ENCODE peak calls at places on chromosomes 5 and 9, in five cellular contexts. S is suprapubic skin, R is NB4, Y is fibroblast of lung, Z is spleen. B is an unnamed sample.

GRCh38 chr5:362978-363765 is 41.7 kb downstream of the AHRR start:
- DNase-seq in R (no peak), S (no peak), Y (no peak), Z (peak), B (no peak)

GRCh38 chr9:125361837-125362531 is 100.4 kb downstream of the GAPVD1 start:
- DNase-seq in Z (no peak), S (no peak), Y (no peak), R (peak), B (no peak)

GRCh38 chr9:125789196-125789595 is 42.0 kb downstream of the PBX3 start:
- DNase-seq in Z (no peak), Y (no peak), R (no peak), S (no peak), B (no peak)

GRCh38 chr5:124747770-124748686 is 1.6 kb upstream of the ZNF608 start:
- DNase-seq in S (no peak), Z (no peak), Y (no peak), R (peak), B (no peak)

GRCh38 chr5:59218424-59219045 is 635.7 kb downstream of the RAB3C start:
- DNase-seq in Y (no peak), Z (no peak), S (no peak), R (peak), B (no peak)

GRCh38 chr5:76754765-76755164 is 38.8 kb downstream of the F2R start:
- DNase-seq in Y (no peak), S (no peak), R (no peak), Z (no peak), B (no peak)

GRCh38 chr5:164335837-164336236 is 830.4 kb downstream of the MAT2B start:
- DNase-seq in Z (no peak), Y (peak), R (no peak), S (no peak), B (no peak)

GRCh38 chr9:114733814-114734213 is 51.8 kb upstream of the TEX48 start:
- DNase-seq in R (no peak), Z (no peak), S (no peak), Y (peak), B (no peak)

GRCh38 chr5:94901071-94901979 is 282.9 kb downstream of the SLF1 start:
- DNase-seq in R (no peak), Z (no peak), S (no peak), Y (peak), B (no peak)

GRCh38 chr5:77168884-77169254 is 41.6 kb upstream of the PDE8B start:
- DNase-seq in Z (no peak), R (no peak), Y (no peak), S (no peak), B (no peak)

GRCh38 chr5:53361708-53362107 is 118.7 kb upstream of the FST start:
- DNase-seq in Y (peak), Z (no peak), S (no peak), R (no peak), B (no peak)

GRCh38 chr9:108443741-108444140 is 412.0 kb downstream of the ACTL7B start:
- DNase-seq in Y (peak), S (no peak), R (no peak), Z (no peak), B (no peak)

GRCh38 chr5:55575815-55576583 is 41.2 kb upstream of the PLPP1 start:
- DNase-seq in R (peak), Y (peak), S (no peak), Z (no peak), B (no peak)

GRCh38 chr5:34507948-34508347 is 148.2 kb upstream of the RAI14 start:
- DNase-seq in Y (no peak), R (no peak), S (no peak), Z (no peak), B (no peak)

GRCh38 chr5:43007911-43008368 is 32.2 kb downstream of the ANXA2R start:
- DNase-seq in Z (peak), Y (peak), R (peak), S (peak), B (no peak)

GRCh38 chr5:6185574-6185973 is 192.8 kb downstream of the MED10 start:
- DNase-seq in Z (no peak), S (no peak), Y (no peak), R (no peak), B (no peak)

GRCh38 chr5:24668050-24668449 is 23.3 kb upstream of the CDH10 start:
- DNase-seq in R (no peak), Y (no peak), Z (no peak), S (no peak), B (no peak)

GRCh38 chr5:57878301-57878722 is 395.7 kb upstream of the ACTBL2 start:
- DNase-seq in R (no peak), Y (peak), S (no peak), Z (no peak), B (no peak)

GRCh38 chr5:165630211-165630866 is 2124.9 kb downstream of the MAT2B start:
- DNase-seq in R (peak), Y (peak), S (no peak), Z (no peak), B (no peak)

GRCh38 chr9:133403766-133404439 is 13.9 kb downstream of the REXO4 start:
- DNase-seq in R (peak), Y (no peak), Z (peak), S (no peak), B (no peak)

GRCh38 chr9:130159057-130159456 is 13.1 kb upstream of the NCS1 start:
- DNase-seq in S (no peak), Z (no peak), Y (no peak), R (no peak), B (no peak)

GRCh38 chr9:130157079-130157478 is 15.1 kb upstream of the NCS1 start:
- DNase-seq in Z (no peak), R (no peak), Y (no peak), S (no peak), B (no peak)

GRCh38 chr9:130155647-130156046 is 16.6 kb upstream of the NCS1 start:
- DNase-seq in R (no peak), Z (no peak), S (no peak), Y (no peak), B (no peak)

GRCh38 chr9:130154816-130155215 is 17.4 kb upstream of the NCS1 start:
- DNase-seq in Z (no peak), Y (no peak), R (no peak), S (no peak), B (no peak)

DNA sequence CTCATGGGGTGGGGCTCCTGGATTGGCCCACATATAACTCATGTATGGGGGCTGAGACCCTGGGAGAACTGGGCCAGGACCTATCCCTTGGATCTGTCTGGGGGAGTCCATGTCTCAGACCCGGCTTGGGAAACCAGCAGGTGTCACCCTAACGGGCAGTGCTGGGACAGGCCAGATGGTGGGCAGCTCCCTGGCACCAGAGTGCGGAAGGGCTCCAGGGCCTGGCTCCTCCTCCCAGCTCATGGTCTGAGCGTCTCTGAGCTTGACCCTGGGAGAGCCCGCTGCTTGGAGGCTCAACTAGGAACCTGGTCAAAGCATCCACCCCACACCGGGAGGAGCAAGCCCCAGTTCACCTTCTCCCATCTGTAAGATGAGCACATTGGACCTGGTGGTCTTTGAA is 15.5 kb upstream of the NCS1 start:
- DNase-seq in S (no peak), Y (no peak), Z (no peak), R (no peak), B (no peak)
- TF ChIP-seq CTCF in S (no peak), Y (no peak), Z (no peak), R (no peak), B (peak)

GRCh38 chr5:143106175-143106574 is 297.3 kb downstream of the NR3C1 start:
- DNase-seq in R (peak), Z (no peak), S (no peak), Y (peak), B (no peak)
- TF ChIP-seq CTCF in R (no peak), Z (no peak), S (no peak), Y (peak), B (peak)

GRCh38 chr9:88925471-88925870 is 65.8 kb upstream of the S1PR3 start:
- DNase-seq in Y (no peak), S (no peak), R (peak), Z (no peak), B (no peak)
- TF ChIP-seq CTCF in Y (no peak), S (no peak), R (no peak), Z (no peak), B (no peak)

GRCh38 chr5:122492675-122493074 is 180.6 kb downstream of the SNCAIP start:
- DNase-seq in S (no peak), Z (no peak), R (peak), Y (no peak), B (no peak)
- TF ChIP-seq CTCF in S (no peak), Z (no peak), R (peak), Y (peak), B (peak)

DNA sequence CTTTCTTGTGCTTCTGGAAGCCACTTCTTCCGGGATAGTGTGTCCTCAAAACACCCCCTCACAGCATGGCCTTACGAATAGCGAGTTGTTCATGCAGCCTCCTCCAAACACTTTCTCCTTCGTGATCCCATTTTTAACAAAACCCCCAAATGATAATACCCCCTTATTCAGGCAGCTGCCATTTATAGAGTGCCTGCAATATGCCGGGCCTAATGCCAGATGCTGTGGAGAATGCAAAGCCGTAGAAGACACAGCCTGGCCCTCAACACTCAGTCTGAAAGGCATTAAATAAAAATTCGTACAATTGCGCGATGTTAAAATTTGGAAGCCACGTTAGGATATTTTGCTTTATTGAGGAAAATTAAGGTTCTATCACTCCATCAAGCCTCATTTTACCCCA is 66.3 kb upstream of the SLC44A1 start:
- DNase-seq in R (no peak), Z (no peak), Y (no peak), S (no peak), B (no peak)
- TF ChIP-seq CTCF in R (no peak), Z (no peak), Y (no peak), S (no peak), B (no peak)

GRCh38 chr5:149903441-149903840 is 41.2 kb downstream of the PDE6A start:
- DNase-seq in R (no peak), Y (no peak), Z (no peak), S (no peak), B (no peak)

GRCh38 chr5:149904977-149905376 is 39.6 kb downstream of the PDE6A start:
- DNase-seq in S (no peak), R (no peak), Z (no peak), Y (no peak), B (no peak)

GRCh38 chr5:149901511-149901910 is 43.1 kb downstream of the PDE6A start:
- DNase-seq in R (no peak), Y (no peak), Z (no peak), S (no peak), B (no peak)

GRCh38 chr5:149902177-149902576 is 42.4 kb downstream of the PDE6A start:
- DNase-seq in Y (no peak), R (peak), S (no peak), Z (no peak), B (no peak)

GRCh38 chr5:149904293-149904886 is 40.2 kb downstream of the PDE6A start:
- DNase-seq in Y (no peak), Z (no peak), S (no peak), R (peak), B (no peak)
- TF ChIP-seq CTCF in Y (no peak), Z (no peak), S (no peak), R (no peak), B (no peak)

DNA sequence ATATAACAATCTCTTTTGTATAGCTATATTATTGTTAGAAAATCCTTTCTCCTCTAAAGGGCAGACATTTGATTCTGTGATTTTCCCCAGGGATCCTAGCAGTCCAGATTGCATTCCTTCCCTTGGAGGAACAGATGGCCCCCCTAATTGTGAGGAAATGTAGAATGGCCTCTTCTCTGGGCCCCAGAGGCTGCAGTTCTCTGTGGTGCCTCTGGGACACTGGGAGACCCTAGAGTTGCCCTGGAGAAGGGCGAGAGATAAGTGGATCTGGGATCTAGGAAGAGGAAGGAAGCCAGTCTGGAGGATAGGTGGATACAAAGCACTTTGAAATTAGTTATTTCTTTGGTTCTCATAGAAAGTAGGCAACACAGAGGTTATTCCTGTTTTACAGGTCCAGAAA is 1.9 kb upstream of the HINT2 start:
- DNase-seq in Y (no peak), R (no peak), S (no peak), Z (no peak), B (no peak)
- TF ChIP-seq CTCF in Y (no peak), R (no peak), S (no peak), Z (no peak), B (no peak)

GRCh38 chr5:133778636-133779035 is 166.3 kb upstream of the FSTL4 start:
- DNase-seq in Z (no peak), Y (no peak), S (no peak), R (no peak), B (no peak)

GRCh38 chr5:133775584-133776304 is 163.4 kb upstream of the FSTL4 start:
- DNase-seq in Y (no peak), S (no peak), Z (no peak), R (no peak), B (no peak)

GRCh38 chr5:133769842-133770241 is 157.5 kb upstream of the FSTL4 start:
- DNase-seq in S (no peak), Z (no peak), Y (no peak), R (no peak), B (no peak)

GRCh38 chr5:133777951-133778350 is 165.6 kb upstream of the FSTL4 start:
- DNase-seq in Z (no peak), S (no peak), Y (no peak), R (no peak), B (no peak)

GRCh38 chr5:133773247-133774202 is 161.2 kb upstream of the FSTL4 start:
- DNase-seq in S (no peak), Z (no peak), R (no peak), Y (no peak), B (no peak)
- TF ChIP-seq CTCF in S (no peak), Z (no peak), R (no peak), Y (no peak), B (no peak)

GRCh38 chr9:2179557-2179956 is 164.4 kb downstream of the SMARCA2 start:
- DNase-seq in Z (no peak), S (no peak), R (no peak), Y (no peak), B (no peak)

GRCh38 chr9:2180171-2180570 is 165.0 kb downstream of the SMARCA2 start:
- DNase-seq in Y (no peak), Z (no peak), S (no peak), R (no peak), B (no peak)

GRCh38 chr9:2180704-2181103 is 165.6 kb downstream of the SMARCA2 start:
- DNase-seq in Z (no peak), Y (peak), S (no peak), R (no peak), B (no peak)

GRCh38 chr9:2178034-2178734 is 163.0 kb downstream of the SMARCA2 start:
- DNase-seq in R (no peak), Z (no peak), Y (no peak), S (no peak), B (no peak)

GRCh38 chr9:2181794-2182193 is 166.6 kb downstream of the SMARCA2 start:
- DNase-seq in R (peak), S (no peak), Y (no peak), Z (no peak), B (no peak)
- TF ChIP-seq CTCF in R (peak), S (peak), Y (peak), Z (no peak), B (peak)